ENCODE peak calls at places on chromosomes 2 and 18, in four cellular contexts. T, M, G and X are unnamed samples.

GRCh38 chr2:55518846-55519167 is 711 bp upstream of the CFAP36 start:
- DNase-seq in M (peak), G (no peak), T (no peak), X (no peak)

GRCh38 chr2:72041638-72042111 is 106.0 kb downstream of the CYP26B1 start:
- DNase-seq in M (no peak), G (no peak), T (no peak), X (no peak)

GRCh38 chr2:138081225-138082073 is 117.2 kb downstream of the HNMT start:
- DNase-seq in T (no peak), G (no peak), M (no peak), X (no peak)

GRCh38 chr2:151730242-151730975 is 3.9 kb downstream of the NEB start:
- DNase-seq in T (no peak), M (peak), G (no peak), X (peak)

GRCh38 chr2:155747531-155747930 is 585.0 kb downstream of the NR4A2 start:
- DNase-seq in M (no peak), G (no peak), T (no peak), X (no peak)

GRCh38 chr18:10477121-10477862 is 22.9 kb downstream of the APCDD1 start:
- DNase-seq in T (peak), G (no peak), M (no peak), X (no peak)

GRCh38 chr2:138502253-138503086 is 900 bp downstream of the SPOPL start:
- DNase-seq in M (peak), T (no peak), G (no peak), X (no peak)

GRCh38 chr2:98663521-98664090 is 55.2 kb downstream of the UNC50 start:
- DNase-seq in T (no peak), M (no peak), G (no peak), X (no peak)

GRCh38 chr2:216031960-216032689 is 18.8 kb upstream of the MREG start:
- DNase-seq in M (peak), G (no peak), T (no peak), X (no peak)

GRCh38 chr18:596288-596881 is 403 bp upstream of the CLUL1 start:
- DNase-seq in T (peak), M (peak), G (no peak), X (no peak)

GRCh38 chr18:79518028-79518682 is 122.4 kb downstream of the NFATC1 start:
- DNase-seq in M (no peak), G (no peak), T (peak), X (peak)

GRCh38 chr2:236241181-236242056 is 22.8 kb downstream of the ASB18 start:
- DNase-seq in G (no peak), T (no peak), M (no peak), X (no peak)

GRCh38 chr18:57443247-57443646 is 8.1 kb downstream of the ONECUT2 start:
- DNase-seq in G (no peak), M (no peak), T (no peak), X (no peak)

GRCh38 chr2:152537252-152537651 is 180.0 kb downstream of the PRPF40A start:
- DNase-seq in G (no peak), T (no peak), M (no peak), X (no peak)

GRCh38 chr2:237475704-237476107 is 11.3 kb upstream of the MLPH start:
- DNase-seq in G (no peak), M (peak), T (no peak), X (no peak)

GRCh38 chr2:86254576-86255538 is 55.6 kb downstream of the MRPL35 start:
- DNase-seq in T (no peak), G (no peak), M (peak), X (no peak)

GRCh38 chr2:55156326-55156725 is 75.8 kb downstream of the CLHC1 start:
- DNase-seq in T (no peak), M (peak), G (no peak), X (no peak)

GRCh38 chr2:236570081-236570979 is 705 bp downstream of the ACKR3 start:
- DNase-seq in T (no peak), G (no peak), M (peak), X (no peak)

GRCh38 chr2:224517963-224518362 is 67.2 kb downstream of the CUL3 start:
- DNase-seq in T (no peak), M (no peak), G (no peak), X (no peak)

GRCh38 chr2:224520064-224520463 is 65.1 kb downstream of the CUL3 start:
- DNase-seq in G (no peak), T (no peak), M (peak), X (no peak)

GRCh38 chr2:224523626-224524577 is 61.3 kb downstream of the CUL3 start:
- DNase-seq in G (no peak), M (no peak), T (no peak), X (no peak)

GRCh38 chr2:224513991-224514390 is 71.2 kb downstream of the CUL3 start:
- DNase-seq in T (no peak), G (no peak), M (no peak), X (no peak)

DNA sequence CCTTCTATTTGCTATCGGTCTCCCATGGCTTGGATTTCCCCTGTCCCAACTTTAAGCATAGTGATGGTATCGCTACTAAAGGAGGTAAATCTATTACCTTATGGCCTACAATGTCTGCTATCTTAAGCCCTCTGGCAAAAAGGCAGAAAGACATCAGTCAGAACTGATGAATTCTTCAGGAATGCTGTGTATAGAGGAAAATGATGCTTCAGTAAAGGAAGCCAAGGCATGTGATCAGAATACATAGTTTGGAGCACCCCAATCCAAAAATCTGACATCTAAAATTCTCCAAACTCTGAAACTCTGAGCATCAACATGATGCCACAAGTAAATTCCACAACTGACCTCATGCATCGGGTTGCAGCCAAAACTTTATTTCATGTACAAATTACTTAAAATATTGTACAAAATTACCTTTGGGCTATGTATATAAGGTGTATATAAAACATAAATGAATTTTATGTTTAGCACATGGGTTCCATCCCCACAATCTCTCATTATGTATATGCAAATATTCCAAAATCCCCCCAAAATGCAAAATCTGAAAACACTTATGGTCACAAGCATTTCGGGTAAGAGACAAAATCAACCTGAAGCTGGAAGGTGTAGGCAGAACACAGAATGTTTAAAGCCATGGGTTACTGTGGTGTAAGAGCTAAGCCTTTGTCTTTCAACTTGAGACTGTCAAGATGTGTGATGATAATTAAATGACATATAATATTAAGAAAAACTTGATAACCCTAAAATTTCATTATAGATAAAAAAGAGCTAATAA is 66.2 kb downstream of the CUL3 start:
- DNase-seq in M (peak), T (no peak), G (no peak), X (no peak)
- TF ChIP-seq CTCF in M (no peak), T (no peak), G (no peak), X (no peak)

GRCh38 chr18:55575066-55575465 is 12.9 kb downstream of the TCF4 start:
- DNase-seq in M (no peak), T (no peak), G (no peak), X (no peak)

GRCh38 chr18:55579888-55580287 is 8.1 kb downstream of the TCF4 start:
- DNase-seq in G (no peak), T (no peak), M (no peak), X (no peak)

GRCh38 chr18:55575949-55576348 is 12.0 kb downstream of the TCF4 start:
- DNase-seq in M (no peak), T (no peak), G (no peak), X (no peak)

GRCh38 chr18:55579471-55579870 is 8.5 kb downstream of the TCF4 start:
- DNase-seq in G (no peak), M (no peak), T (no peak), X (no peak)

GRCh38 chr18:55577812-55578539 is 10.0 kb downstream of the TCF4 start:
- DNase-seq in G (no peak), M (no peak), T (no peak), X (no peak)
- TF ChIP-seq CTCF in G (peak), M (no peak), T (peak), X (no peak)

DNA sequence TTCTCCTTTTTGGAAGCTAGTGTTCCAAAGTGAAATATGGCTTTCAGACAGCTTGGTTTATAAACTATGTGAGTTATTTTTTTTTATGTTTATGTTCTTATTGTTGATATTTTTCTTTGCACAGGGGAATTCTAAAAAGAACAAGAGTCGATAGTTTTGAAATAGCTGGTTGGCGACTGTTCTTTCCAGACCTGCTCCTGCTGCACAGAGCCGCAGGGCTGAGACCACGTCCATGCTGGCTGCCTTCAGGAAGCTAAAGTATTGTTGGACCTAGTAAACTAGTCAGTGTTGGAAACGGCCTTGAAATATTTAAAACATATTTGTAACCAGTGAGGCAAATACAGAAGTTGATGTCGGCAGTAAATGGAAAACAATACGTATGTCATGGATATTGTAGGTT is 15.4 kb upstream of the STON1 start:
- DNase-seq in M (peak), G (no peak), T (no peak), X (no peak)
- TF ChIP-seq CTCF in M (no peak), G (no peak), T (no peak), X (no peak)

DNA sequence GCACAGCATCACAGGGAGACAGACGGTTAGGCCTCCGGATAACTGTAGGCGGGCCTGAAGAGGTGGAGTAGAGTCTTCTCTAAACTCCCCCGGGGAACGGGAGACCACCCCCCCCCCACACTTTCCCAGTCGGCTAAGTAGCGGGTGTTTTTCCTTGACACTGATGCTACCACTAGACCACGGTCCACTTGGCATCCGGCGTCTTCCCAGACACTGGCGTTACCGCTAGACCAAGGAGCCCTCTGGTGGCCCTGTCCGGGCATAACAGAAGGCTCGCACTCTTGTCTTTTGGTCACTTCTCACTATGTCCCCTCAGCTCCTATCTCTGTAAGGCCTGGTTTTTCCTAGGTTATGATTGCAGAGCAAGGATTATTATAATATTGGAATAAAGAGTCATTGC is 25.7 kb upstream of the NCL start:
- DNase-seq in T (no peak), M (no peak), G (no peak), X (no peak)
- TF ChIP-seq CTCF in T (peak), M (peak), G (no peak), X (no peak)

GRCh38 chr2:119495948-119496347 is 28.3 kb downstream of the SCTR start:
- DNase-seq in M (no peak), T (no peak), G (no peak), X (no peak)
- TF ChIP-seq CTCF in M (no peak), T (no peak), G (no peak), X (no peak)

DNA sequence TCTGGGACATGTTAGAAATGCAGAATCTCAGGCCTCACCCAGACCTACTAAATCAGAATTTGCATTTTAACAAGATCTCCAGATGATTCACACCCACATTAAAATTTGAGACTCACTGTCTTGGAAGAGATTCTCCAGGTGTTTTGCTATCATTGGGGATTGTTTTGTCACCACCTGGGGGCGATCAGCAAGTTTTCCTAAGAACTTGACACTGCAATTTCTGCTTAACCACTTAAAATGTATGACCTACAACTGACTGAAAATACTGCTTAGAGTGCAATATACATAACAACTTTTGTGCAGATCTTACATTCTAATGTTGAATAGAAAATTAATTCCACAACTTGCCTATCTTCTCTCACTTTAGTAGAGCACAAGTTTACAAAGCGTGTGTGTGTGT is 18.9 kb upstream of the ITGA4 start:
- DNase-seq in M (no peak), G (no peak), T (peak), X (no peak)
- TF ChIP-seq CTCF in M (peak), G (no peak), T (peak), X (no peak)